ENCODE peak calls at places on chromosomes 7 and 10, in six cellular contexts. M, W, Q, O, R and P are unnamed samples.

GRCh38 chr7:12294701-12295100 is 83.6 kb downstream of the TMEM106B start:
- ATAC-seq in M (no peak), W (no peak), Q (no peak), O (no peak), R (peak), P (no peak)

GRCh38 chr10:58820386-58820785 is 307.7 kb downstream of the BICC1 start:
- ATAC-seq in M (no peak), W (peak), Q (no peak), O (no peak), R (no peak), P (no peak)

GRCh38 chr10:63466168-63466935 is 575 bp upstream of the JMJD1C start:
- ATAC-seq in M (peak), W (peak), Q (peak), O (peak), R (peak), P (peak)

GRCh38 chr10:91007656-91008055 is 86.8 kb upstream of the ANKRD1 start:
- ATAC-seq in M (no peak), W (peak), Q (no peak), O (no peak), R (no peak), P (no peak)

GRCh38 chr7:1483536-1484505 is 20.4 kb downstream of the INTS1 start:
- ATAC-seq in M (no peak), W (no peak), Q (no peak), O (no peak), R (no peak), P (no peak)

GRCh38 chr10:78579995-78580394 is 488.8 kb upstream of the ZMIZ1 start:
- ATAC-seq in M (no peak), W (no peak), Q (no peak), O (peak), R (peak), P (peak)

GRCh38 chr10:112006831-112007230 is 176.7 kb downstream of the GPAM start:
- ATAC-seq in M (no peak), W (no peak), Q (no peak), O (no peak), R (no peak), P (no peak)

GRCh38 chr7:42843209-42843800 is 68.6 kb downstream of the C7orf25 start:
- ATAC-seq in M (peak), W (peak), Q (peak), O (peak), R (peak), P (no peak)

GRCh38 chr10:1894912-1895311 is 157.6 kb upstream of the ADARB2 start:
- ATAC-seq in M (no peak), W (no peak), Q (no peak), O (no peak), R (no peak), P (no peak)

DNA sequence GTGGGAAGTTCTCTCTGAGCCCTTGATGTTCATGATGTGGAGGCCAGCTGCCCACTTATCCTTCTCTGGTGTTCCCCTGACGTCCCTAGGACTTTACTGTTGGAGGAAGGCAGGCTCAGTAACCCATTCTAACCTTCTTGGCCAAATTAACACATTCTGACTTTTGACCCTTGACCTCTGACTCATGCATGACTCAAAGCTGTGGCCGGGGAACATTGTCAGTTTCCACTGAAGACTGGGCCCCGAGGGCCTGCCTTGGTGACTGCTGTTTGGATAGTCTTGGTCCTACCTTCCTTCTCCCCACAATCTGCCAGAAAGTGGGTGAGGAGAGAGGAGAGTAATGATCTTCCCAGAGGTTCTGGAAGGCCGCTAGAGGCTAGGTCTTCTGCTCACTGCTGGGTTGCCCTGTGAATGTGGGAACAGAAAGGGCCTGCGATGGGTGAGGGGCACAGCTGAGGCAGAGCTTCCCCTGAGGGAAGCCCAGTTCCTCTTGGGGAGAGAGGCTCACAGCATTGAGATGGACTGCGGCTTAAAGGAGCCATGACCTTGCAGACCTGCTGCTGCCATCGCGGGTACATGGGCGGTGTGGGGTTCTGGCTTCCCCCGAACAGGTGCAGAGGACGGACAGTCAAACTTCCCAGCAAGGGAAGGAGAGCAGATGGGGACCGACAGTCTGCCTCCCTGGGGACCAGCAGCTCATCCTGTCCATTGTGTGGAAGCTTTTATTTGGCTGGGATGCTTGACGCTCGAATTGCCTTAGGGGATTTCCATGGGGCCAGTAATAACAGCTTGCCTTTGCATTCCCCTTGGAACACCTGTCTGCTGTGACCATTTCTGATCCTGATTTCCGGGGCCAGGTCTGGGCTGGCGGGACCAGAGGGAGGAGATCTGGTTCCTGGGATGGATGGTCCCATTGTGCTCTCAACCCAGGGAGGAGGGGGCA is 43.8 kb downstream of the ADAMTS14 start:
- ATAC-seq in M (peak), W (peak), Q (peak), O (peak), R (peak), P (no peak)
- H3K27ac ChIP-seq in M (peak), W (no peak), Q (no peak), O (no peak), R (no peak), P (no peak)

GRCh38 chr10:73785221-73785720 is at the start of gene ZSWIM8:
- ATAC-seq in M (peak), W (peak), Q (peak), O (peak), R (peak), P (peak)
- TF ChIP-seq EP300 in M (no peak), W (no peak), Q (no peak), O (no peak), R (no peak), P (no peak)

GRCh38 chr10:27252267-27253000 is 11.8 kb upstream of the ACBD5 start:
- ATAC-seq in M (peak), W (peak), Q (peak), O (peak), R (peak), P (peak)
- TF ChIP-seq CTCF in M (peak), W (peak), Q (peak), O (peak), R (peak), P (peak)

GRCh38 chr10:43340101-43340500 is 31.3 kb upstream of the FXYD4 start:
- ATAC-seq in M (no peak), W (no peak), Q (no peak), O (no peak), R (no peak), P (no peak)
- H3K27ac ChIP-seq in M (no peak), W (no peak), Q (peak), O (no peak), R (peak), P (no peak)

DNA sequence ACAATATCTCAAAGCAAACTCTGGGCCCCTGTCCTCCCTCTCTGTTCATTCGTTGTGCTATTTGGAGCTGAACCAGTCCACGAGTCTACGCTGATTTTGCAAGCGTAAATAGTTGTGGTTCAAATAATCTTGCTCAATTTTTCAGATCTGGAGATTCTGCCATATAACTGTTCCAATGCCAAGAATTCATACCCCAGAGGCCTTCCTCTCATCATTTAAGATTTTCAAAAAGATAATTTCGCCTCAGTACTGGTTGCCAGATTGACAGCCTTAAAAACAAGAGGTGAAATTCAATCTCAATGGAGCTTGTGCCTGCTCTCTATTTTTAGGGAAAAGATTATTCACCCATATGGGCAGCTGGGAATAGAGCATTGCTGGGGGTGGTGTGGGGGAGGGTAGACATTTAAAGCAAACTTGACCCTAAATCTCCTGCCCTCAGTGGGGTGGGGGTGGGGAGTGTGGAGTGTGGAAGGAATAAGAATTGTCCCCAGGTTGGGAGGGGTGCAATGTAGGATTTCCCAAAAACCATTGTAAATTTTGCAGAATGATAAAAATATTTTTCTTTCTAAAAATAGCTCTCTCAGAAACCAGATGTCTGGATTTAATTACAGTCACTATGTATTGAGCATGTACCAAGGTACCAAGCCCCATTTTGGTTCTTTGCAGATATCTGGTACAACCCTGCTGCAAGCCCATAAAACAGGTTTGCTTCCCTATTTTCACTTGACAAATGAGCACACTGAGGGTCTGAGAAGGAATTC is 104.7 kb upstream of the EEPD1 start:
- ATAC-seq in M (no peak), W (no peak), Q (peak), O (no peak), R (peak), P (peak)
- TF ChIP-seq EP300 in M (no peak), W (no peak), Q (peak), O (no peak), R (no peak), P (no peak)